ENCODE peak calls at places on chromosomes 6 and 20, in ten cellular contexts. Y, R, U, E, A, F, I, O, K and H are unnamed samples.

GRCh38 chr20:8385247-8385646 is 253.2 kb downstream of the PLCB1 start:
- DNase-seq in Y (no peak), R (peak), U (no peak), E (no peak), A (no peak), F (no peak), I (no peak), O (no peak), K (no peak), H (no peak)

GRCh38 chr20:5835870-5836269 is 85.7 kb downstream of the SHLD1 start:
- DNase-seq in Y (no peak), R (peak), U (no peak), E (no peak), A (no peak), F (peak), I (no peak), O (no peak), K (no peak), H (no peak)

GRCh38 chr6:25883536-25883935 is 9.5 kb upstream of the SLC17A3 start:
- DNase-seq in Y (no peak), R (peak), U (no peak), E (no peak), A (no peak), F (no peak), I (no peak), O (no peak), K (no peak), H (peak)

GRCh38 chr6:46882622-46883021 is 39.1 kb downstream of the ADGRF5 start:
- DNase-seq in Y (no peak), R (no peak), U (no peak), E (no peak), A (no peak), F (no peak), I (no peak), O (no peak), K (no peak), H (no peak)

GRCh38 chr20:17358854-17359253 is 132.0 kb downstream of the PCSK2 start:
- DNase-seq in Y (no peak), R (no peak), U (no peak), E (no peak), A (no peak), F (no peak), I (no peak), O (no peak), K (no peak), H (no peak)

GRCh38 chr6:166738778-166739654 is 112.0 kb upstream of the RPS6KA2 start:
- DNase-seq in Y (no peak), R (no peak), U (no peak), E (no peak), A (no peak), F (no peak), I (no peak), O (no peak), K (no peak), H (no peak)

GRCh38 chr6:43090557-43090952 is 14.4 kb downstream of the PTK7 start:
- DNase-seq in Y (no peak), R (no peak), U (peak), E (no peak), A (no peak), F (no peak), I (no peak), O (no peak), K (no peak), H (no peak)

GRCh38 chr20:37315293-37316110 is 26.0 kb downstream of the MANBAL start:
- DNase-seq in Y (no peak), R (peak), U (no peak), E (no peak), A (no peak), F (no peak), I (no peak), O (no peak), K (no peak), H (no peak)

GRCh38 chr6:160348552-160349441 is 619 bp downstream of the SLC22A3 start:
- DNase-seq in Y (no peak), R (peak), U (peak), E (peak), A (peak), F (no peak), I (no peak), O (peak), K (no peak), H (peak)

GRCh38 chr6:17601389-17601703 is 1.2 kb downstream of the FAM8A1 start:
- DNase-seq in Y (no peak), R (peak), U (peak), E (no peak), A (no peak), F (no peak), I (no peak), O (no peak), K (no peak), H (no peak)